ENCODE peak calls at places on chromosomes 5 and 9, in seven cellular contexts. One of them, this sample, is unnamed.
A peak's percentile ranks its signal among the peaks of the same experiment; 100 is the strongest.

GRCh38 chr9:70412678-70413426 is 1.6 kb downstream of the KLF9 start:
- DNase-seq in vagina: no peak
- DNase-seq in psoas muscle: peak; percentile 97
- DNase-seq in MM.1S: no peak
- DNase-seq in uterus: peak; percentile 87
- DNase-seq in thoracic aorta: peak; percentile 50
- DNase-seq in effector memory CD4-positive, alpha-beta T cell: peak; percentile 36
- DNase-seq in this sample: peak; percentile 52

GRCh38 chr9:95383198-95383673 is 65.7 kb upstream of the FANCC start:
- DNase-seq in vagina: no peak
- DNase-seq in psoas muscle: no peak
- DNase-seq in MM.1S: no peak
- DNase-seq in uterus: no peak
- DNase-seq in thoracic aorta: no peak
- DNase-seq in effector memory CD4-positive, alpha-beta T cell: no peak
- DNase-seq in this sample: no peak

GRCh38 chr9:105098370-105098769 is 146.1 kb upstream of the SLC44A1 start:
- DNase-seq in vagina: no peak
- DNase-seq in psoas muscle: no peak
- DNase-seq in MM.1S: no peak
- DNase-seq in uterus: no peak
- DNase-seq in thoracic aorta: no peak
- DNase-seq in effector memory CD4-positive, alpha-beta T cell: no peak
- DNase-seq in this sample: no peak

GRCh38 chr5:128121679-128122078 is 38.1 kb downstream of the SLC12A2 start:
- DNase-seq in vagina: no peak
- DNase-seq in psoas muscle: no peak
- DNase-seq in MM.1S: no peak
- DNase-seq in uterus: no peak
- DNase-seq in thoracic aorta: no peak
- DNase-seq in effector memory CD4-positive, alpha-beta T cell: no peak
- DNase-seq in this sample: no peak

GRCh38 chr5:31854625-31855526 is 215.9 kb downstream of the PDZD2 start:
- DNase-seq in vagina: no peak
- DNase-seq in psoas muscle: peak; percentile 54
- DNase-seq in MM.1S: no peak
- DNase-seq in uterus: peak; percentile 75
- DNase-seq in thoracic aorta: no peak
- DNase-seq in effector memory CD4-positive, alpha-beta T cell: no peak
- DNase-seq in this sample: peak; percentile 17

GRCh38 chr5:179225387-179225786 is 119.9 kb downstream of the ADAMTS2 start:
- DNase-seq in vagina: no peak
- DNase-seq in psoas muscle: no peak
- DNase-seq in MM.1S: no peak
- DNase-seq in uterus: peak; percentile 6
- DNase-seq in thoracic aorta: no peak
- DNase-seq in effector memory CD4-positive, alpha-beta T cell: no peak
- DNase-seq in this sample: no peak

GRCh38 chr5:160970605-160971191 is 118.7 kb upstream of the ATP10B start:
- DNase-seq in vagina: no peak
- DNase-seq in psoas muscle: no peak
- DNase-seq in MM.1S: no peak
- DNase-seq in uterus: no peak
- DNase-seq in thoracic aorta: no peak
- DNase-seq in effector memory CD4-positive, alpha-beta T cell: no peak
- DNase-seq in this sample: no peak

GRCh38 chr5:175384724-175385552 is 59.0 kb downstream of the DRD1 start:
- DNase-seq in vagina: no peak
- DNase-seq in psoas muscle: no peak
- DNase-seq in MM.1S: no peak
- DNase-seq in uterus: no peak
- DNase-seq in thoracic aorta: no peak
- DNase-seq in effector memory CD4-positive, alpha-beta T cell: no peak
- DNase-seq in this sample: no peak

GRCh38 chr9:95132406-95133350 is 184.8 kb downstream of the FANCC start:
- DNase-seq in vagina: peak; percentile 49
- DNase-seq in psoas muscle: no peak
- DNase-seq in MM.1S: no peak
- DNase-seq in uterus: no peak
- DNase-seq in thoracic aorta: no peak
- DNase-seq in effector memory CD4-positive, alpha-beta T cell: no peak
- DNase-seq in this sample: no peak

GRCh38 chr5:119515192-119515591 is 62.9 kb downstream of the HSD17B4 start:
- DNase-seq in vagina: no peak
- DNase-seq in psoas muscle: no peak
- DNase-seq in MM.1S: no peak
- DNase-seq in uterus: no peak
- DNase-seq in thoracic aorta: no peak
- DNase-seq in effector memory CD4-positive, alpha-beta T cell: no peak
- DNase-seq in this sample: no peak

GRCh38 chr5:24110019-24110615 is 534.7 kb downstream of the CDH10 start:
- DNase-seq in vagina: no peak
- DNase-seq in psoas muscle: no peak
- DNase-seq in MM.1S: peak; percentile 40
- DNase-seq in uterus: no peak
- DNase-seq in thoracic aorta: no peak
- DNase-seq in effector memory CD4-positive, alpha-beta T cell: no peak
- DNase-seq in this sample: no peak

GRCh38 chr5:93162201-93162654 is 418.8 kb downstream of the NR2F1-AS1 start:
- DNase-seq in vagina: no peak
- DNase-seq in psoas muscle: no peak
- DNase-seq in MM.1S: no peak
- DNase-seq in uterus: no peak
- DNase-seq in thoracic aorta: no peak
- DNase-seq in effector memory CD4-positive, alpha-beta T cell: no peak
- DNase-seq in this sample: no peak

GRCh38 chr9:71692337-71692736 is 76.0 kb downstream of the CEMIP2 start:
- DNase-seq in vagina: no peak
- DNase-seq in psoas muscle: no peak
- DNase-seq in MM.1S: no peak
- DNase-seq in uterus: no peak
- DNase-seq in thoracic aorta: no peak
- DNase-seq in effector memory CD4-positive, alpha-beta T cell: no peak
- DNase-seq in this sample: no peak

DNA sequence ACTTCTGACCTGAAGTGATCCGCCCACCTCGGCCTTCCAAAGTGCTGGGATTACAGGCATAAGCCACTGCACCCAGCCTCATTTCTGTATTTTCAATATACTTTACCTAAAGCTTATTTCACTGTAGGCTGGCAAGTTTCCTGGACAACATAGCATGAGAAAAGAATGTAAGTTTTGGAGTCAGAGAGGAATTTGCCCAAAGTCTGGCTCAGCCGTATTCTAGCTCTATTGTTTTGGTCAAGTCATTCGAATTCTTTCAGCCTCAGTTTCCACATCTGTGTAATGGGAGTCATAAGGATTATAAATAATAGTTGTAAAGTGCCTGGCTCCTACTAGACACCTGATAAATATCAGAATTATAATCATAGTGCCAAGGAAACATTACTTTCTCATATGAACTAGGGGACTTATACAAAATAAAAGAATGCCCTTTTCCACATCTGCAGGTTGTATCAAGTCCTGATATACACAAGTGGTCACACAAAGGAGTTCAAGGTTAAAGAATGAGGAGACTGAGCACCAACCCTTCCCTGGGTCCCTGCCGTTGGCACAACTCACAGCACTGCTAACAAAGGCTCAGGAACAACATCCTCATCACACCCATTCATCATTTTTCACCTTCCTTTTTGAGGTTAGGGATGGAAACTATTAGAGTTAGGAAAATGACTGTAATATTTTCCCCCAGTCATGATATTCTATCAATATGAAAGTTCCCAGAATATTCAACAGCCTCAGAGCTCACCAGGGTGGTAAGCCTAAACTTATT is 34.7 kb upstream of the RAI14 start:
- DNase-seq in vagina: no peak
- DNase-seq in psoas muscle: no peak
- DNase-seq in MM.1S: no peak
- DNase-seq in uterus: no peak
- DNase-seq in thoracic aorta: no peak
- DNase-seq in effector memory CD4-positive, alpha-beta T cell: no peak
- DNase-seq in this sample: no peak
- H3K27ac ChIP-seq in vagina: peak overlapping the region; percentile 59
- H3K27ac ChIP-seq in psoas muscle: no peak overlapping the region
- H3K27ac ChIP-seq in MM.1S: no peak overlapping the region
- H3K27ac ChIP-seq in uterus: peak overlapping the region; percentile 74
- H3K27ac ChIP-seq in thoracic aorta: peak overlapping the region; percentile 43
- H3K27ac ChIP-seq in effector memory CD4-positive, alpha-beta T cell: no peak overlapping the region
- H3K27ac ChIP-seq in this sample: no peak overlapping the region

GRCh38 chr5:133247145-133247709 is 195.4 kb downstream of the HSPA4 start:
- DNase-seq in vagina: no peak
- DNase-seq in psoas muscle: no peak
- DNase-seq in MM.1S: no peak
- DNase-seq in uterus: no peak
- DNase-seq in thoracic aorta: no peak
- DNase-seq in effector memory CD4-positive, alpha-beta T cell: no peak
- DNase-seq in this sample: no peak

GRCh38 chr5:133246376-133247144 is 194.7 kb downstream of the HSPA4 start:
- DNase-seq in vagina: no peak
- DNase-seq in psoas muscle: no peak
- DNase-seq in MM.1S: no peak
- DNase-seq in uterus: no peak
- DNase-seq in thoracic aorta: no peak
- DNase-seq in effector memory CD4-positive, alpha-beta T cell: no peak
- DNase-seq in this sample: no peak

GRCh38 chr5:133244242-133244641 is 192.4 kb downstream of the HSPA4 start:
- DNase-seq in vagina: no peak
- DNase-seq in psoas muscle: no peak
- DNase-seq in MM.1S: peak; percentile 88
- DNase-seq in uterus: no peak
- DNase-seq in thoracic aorta: no peak
- DNase-seq in effector memory CD4-positive, alpha-beta T cell: no peak
- DNase-seq in this sample: peak; percentile 48

GRCh38 chr5:133246053-133246370 is 194.2 kb downstream of the HSPA4 start:
- DNase-seq in vagina: no peak
- DNase-seq in psoas muscle: no peak
- DNase-seq in MM.1S: no peak
- DNase-seq in uterus: no peak
- DNase-seq in thoracic aorta: no peak
- DNase-seq in effector memory CD4-positive, alpha-beta T cell: no peak
- DNase-seq in this sample: no peak

DNA sequence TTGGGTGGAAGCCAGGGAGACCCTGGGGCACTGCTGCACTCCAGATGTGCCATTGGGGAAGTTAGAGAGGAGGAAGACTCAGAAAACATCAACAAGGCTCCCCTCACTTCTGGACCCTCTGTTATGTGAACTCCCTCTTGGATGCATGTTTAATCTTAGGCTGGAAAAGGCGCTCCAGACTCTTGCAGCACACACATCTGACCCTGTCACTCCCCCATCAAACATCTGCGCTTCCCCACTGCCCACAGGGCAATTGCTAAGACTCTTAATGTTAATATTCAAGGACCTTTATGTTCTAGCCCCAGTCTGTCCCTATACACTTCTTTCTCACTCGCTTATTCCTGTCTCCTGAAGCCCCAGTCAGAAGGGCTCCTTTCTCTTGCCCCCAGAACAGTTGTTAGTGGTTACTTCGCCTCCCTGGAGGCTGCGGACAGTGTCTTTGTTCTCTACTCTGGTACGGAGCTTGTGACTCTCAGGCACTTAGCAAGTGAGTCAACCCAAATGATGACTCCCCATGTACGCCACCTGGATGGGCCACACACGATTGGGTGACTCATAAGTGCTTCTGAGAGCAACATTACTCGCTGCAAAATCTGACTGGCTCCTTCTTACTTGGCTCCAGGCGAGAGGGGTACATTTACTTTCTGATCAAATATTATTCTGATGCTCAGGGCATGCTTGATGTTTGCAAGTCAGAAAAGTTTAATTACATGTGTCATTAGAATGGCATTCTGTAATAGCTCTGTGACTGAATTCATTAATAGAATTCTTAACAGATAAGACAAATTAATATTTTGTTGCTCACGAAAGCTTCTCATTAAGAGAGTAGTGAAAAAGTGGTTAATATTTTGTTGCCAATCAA is 193.6 kb downstream of the HSPA4 start:
- DNase-seq in vagina: no peak
- DNase-seq in psoas muscle: no peak
- DNase-seq in MM.1S: no peak
- DNase-seq in uterus: no peak
- DNase-seq in thoracic aorta: no peak
- DNase-seq in effector memory CD4-positive, alpha-beta T cell: no peak
- DNase-seq in this sample: no peak
- H3K4me1 ChIP-seq in vagina: peaks cover 6% of the 10 kb centered on the region
- H3K4me1 ChIP-seq in psoas muscle: peaks cover 27% of the 10 kb centered on the region
- H3K4me1 ChIP-seq in MM.1S: peaks cover 14% of the 10 kb centered on the region
- H3K4me1 ChIP-seq in uterus: no peaks in the 10 kb centered on the region
- H3K4me1 ChIP-seq in thoracic aorta: no peaks in the 10 kb centered on the region
- H3K4me1 ChIP-seq in effector memory CD4-positive, alpha-beta T cell: no peaks in the 10 kb centered on the region
- H3K4me1 ChIP-seq in this sample: no peaks in the 10 kb centered on the region

DNA sequence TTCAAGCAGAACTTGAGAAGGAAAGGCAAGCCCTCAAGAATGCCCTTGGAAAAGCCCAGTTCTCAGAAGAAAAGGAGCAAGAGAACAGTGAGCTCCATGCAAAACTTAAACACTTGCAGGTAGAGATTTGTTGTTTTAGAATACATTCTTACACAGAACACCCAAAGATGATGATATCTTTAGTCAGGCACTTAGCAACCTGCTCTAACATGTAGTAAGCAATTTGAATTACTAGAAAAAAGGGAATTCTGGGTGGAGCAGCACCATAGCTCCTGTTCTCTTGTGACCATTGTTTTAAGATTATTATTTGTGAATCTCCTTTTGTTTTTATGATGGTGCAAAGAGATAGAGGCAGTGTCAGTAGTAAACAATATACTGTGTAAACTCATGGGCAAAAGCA is 63.1 kb downstream of the RAB14 start:
- DNase-seq in vagina: no peak
- DNase-seq in psoas muscle: no peak
- DNase-seq in MM.1S: no peak
- DNase-seq in uterus: no peak
- DNase-seq in thoracic aorta: no peak
- DNase-seq in effector memory CD4-positive, alpha-beta T cell: no peak
- DNase-seq in this sample: no peak
- H3K27ac ChIP-seq in vagina: no peak overlapping the region
- H3K27ac ChIP-seq in psoas muscle: no peak overlapping the region
- H3K27ac ChIP-seq in MM.1S: no peak overlapping the region
- H3K27ac ChIP-seq in uterus: no peak overlapping the region
- H3K27ac ChIP-seq in thoracic aorta: no peak overlapping the region
- H3K27ac ChIP-seq in effector memory CD4-positive, alpha-beta T cell: no peak overlapping the region
- H3K27ac ChIP-seq in this sample: no peak overlapping the region

DNA sequence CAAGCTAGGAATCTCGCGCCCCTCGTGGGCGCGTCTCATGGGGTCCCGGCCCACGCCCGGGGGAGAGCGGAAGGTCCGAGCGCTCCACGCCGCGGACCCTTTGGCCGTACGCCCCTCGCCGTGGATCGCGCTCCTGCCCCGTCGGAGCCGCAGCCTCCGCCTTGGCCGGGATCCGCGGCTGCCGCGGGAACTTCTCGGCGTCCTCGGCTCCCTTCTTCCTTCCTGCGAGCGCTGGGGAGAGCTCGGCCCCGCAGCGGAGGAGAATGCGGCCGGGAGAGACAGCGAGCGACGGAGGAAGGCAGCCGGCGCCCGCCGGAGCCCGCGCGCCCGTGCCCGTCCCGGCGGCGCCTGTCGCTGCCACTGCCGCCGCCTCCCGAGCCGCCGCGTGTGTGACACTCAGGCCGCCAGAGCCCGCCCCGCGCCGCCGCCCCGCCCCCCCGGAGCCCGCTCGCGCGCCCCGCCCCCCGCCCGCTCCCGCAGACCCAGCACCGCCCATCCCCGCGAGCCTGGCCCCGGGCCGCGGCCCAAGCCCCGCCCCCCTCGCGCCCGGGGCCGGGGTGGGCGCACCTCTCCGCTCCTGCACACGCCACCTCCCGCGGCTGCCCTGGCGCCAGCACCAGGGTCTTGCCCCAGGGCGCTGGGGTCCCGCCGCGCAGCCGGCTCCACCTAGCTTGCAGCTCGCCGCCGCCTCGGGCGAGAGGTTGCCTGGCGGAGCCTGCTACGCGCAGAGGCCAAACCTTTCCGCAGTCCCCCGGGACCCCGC is at the start of gene SHB:
- DNase-seq in vagina: no peak
- DNase-seq in psoas muscle: peak; percentile 89
- DNase-seq in MM.1S: peak; percentile 81
- DNase-seq in uterus: peak; percentile 71
- DNase-seq in thoracic aorta: peak; percentile 25
- DNase-seq in effector memory CD4-positive, alpha-beta T cell: peak; percentile 75
- DNase-seq in this sample: peak; percentile 65
- H3K4me1 ChIP-seq in vagina: peaks cover 47% of the 10 kb centered on the region
- H3K4me1 ChIP-seq in psoas muscle: peaks cover 34% of the 10 kb centered on the region
- H3K4me1 ChIP-seq in MM.1S: peaks cover 18% of the 10 kb centered on the region
- H3K4me1 ChIP-seq in uterus: peaks cover 8% of the 10 kb centered on the region
- H3K4me1 ChIP-seq in thoracic aorta: peaks cover 14% of the 10 kb centered on the region
- H3K4me1 ChIP-seq in effector memory CD4-positive, alpha-beta T cell: peaks cover 21% of the 10 kb centered on the region
- H3K4me1 ChIP-seq in this sample: peaks cover 18% of the 10 kb centered on the region